ENCODE peak calls at places on chromosomes 3 and 15, in five cellular contexts. Z is Panc1, I is stomach, A is breast epithelium, G is transverse colon. P is an unnamed sample. For H3K4me1, the result is how much of the 10 kb centered on the place peaks cover.

GRCh38 chr15:58952751-58953150 is 19.3 kb upstream of the SLTM start:
- DNase-seq in Z (no peak), I (no peak), A (no peak), G (no peak), P (no peak)

GRCh38 chr3:61783993-61784718 is 222.8 kb downstream of the PTPRG start:
- DNase-seq in Z (no peak), I (no peak), A (no peak), G (no peak), P (no peak)

GRCh38 chr3:115553796-115554495 is 69.4 kb upstream of the GAP43 start:
- DNase-seq in Z (no peak), I (no peak), A (no peak), G (no peak), P (no peak)

GRCh38 chr3:169664034-169664820 is 715 bp upstream of the MECOM start:
- DNase-seq in Z (no peak), I (peak), A (no peak), G (peak), P (no peak)

GRCh38 chr15:90174140-90174891 is 26.8 kb upstream of the SEMA4B start:
- DNase-seq in Z (no peak), I (peak), A (peak), G (peak), P (peak)

GRCh38 chr3:188288153-188288552 is 134.2 kb downstream of the LPP start:
- DNase-seq in Z (no peak), I (no peak), A (no peak), G (no peak), P (no peak)

GRCh38 chr15:42069496-42070275 is 24.7 kb downstream of the PLA2G4D start:
- DNase-seq in Z (no peak), I (peak), A (no peak), G (no peak), P (no peak)

GRCh38 chr3:161274691-161275298 is 53.7 kb downstream of the NMD3 start:
- DNase-seq in Z (no peak), I (no peak), A (no peak), G (peak), P (no peak)

GRCh38 chr15:89096664-89097063 is 8.4 kb downstream of the ABHD2 start:
- DNase-seq in Z (no peak), I (peak), A (no peak), G (no peak), P (no peak)

GRCh38 chr3:43291546-43291945 is 5.2 kb downstream of the SNRK start:
- DNase-seq in Z (no peak), I (no peak), A (no peak), G (no peak), P (no peak)

GRCh38 chr15:59571606-59572005 is 40.0 kb upstream of the GCNT3 start:
- DNase-seq in Z (no peak), I (no peak), A (no peak), G (no peak), P (no peak)

GRCh38 chr3:66475386-66476020 is 25.3 kb downstream of the LRIG1 start:
- DNase-seq in Z (no peak), I (no peak), A (no peak), G (no peak), P (peak)

GRCh38 chr3:150798122-150798618 is 35.2 kb upstream of the SIAH2 start:
- DNase-seq in Z (no peak), I (peak), A (no peak), G (peak), P (peak)

GRCh38 chr15:29104566-29104880 is 165.1 kb downstream of the NSMCE3 start:
- DNase-seq in Z (no peak), I (no peak), A (no peak), G (no peak), P (no peak)

GRCh38 chr3:47583320-47584075 is 4.8 kb upstream of the CSPG5 start:
- DNase-seq in Z (no peak), I (no peak), A (no peak), G (no peak), P (no peak)

GRCh38 chr3:135513106-135514063 is 452.1 kb upstream of the PPP2R3A start:
- DNase-seq in Z (no peak), I (no peak), A (no peak), G (no peak), P (no peak)

GRCh38 chr15:43126358-43126757 is 7.0 kb upstream of the TMEM62 start:
- DNase-seq in Z (no peak), I (no peak), A (no peak), G (peak), P (no peak)

GRCh38 chr15:82611348-82611747 is 35.8 kb downstream of the CPEB1 start:
- DNase-seq in Z (no peak), I (no peak), A (no peak), G (no peak), P (no peak)

GRCh38 chr3:105353485-105354161 is 13.1 kb upstream of the ALCAM start:
- DNase-seq in Z (no peak), I (no peak), A (no peak), G (no peak), P (no peak)

GRCh38 chr3:72538070-72538745 is 310.0 kb downstream of the SHQ1 start:
- DNase-seq in Z (no peak), I (no peak), A (no peak), G (no peak), P (no peak)

GRCh38 chr3:68135145-68135544 is 480.7 kb upstream of the SUCLG2 start:
- DNase-seq in Z (no peak), I (no peak), A (no peak), G (no peak), P (no peak)

GRCh38 chr3:178434206-178434805 is 101.9 kb upstream of the KCNMB2 start:
- DNase-seq in Z (no peak), I (no peak), A (no peak), G (no peak), P (no peak)

GRCh38 chr3:67075295-67075694 is 77.2 kb downstream of the KBTBD8 start:
- DNase-seq in Z (no peak), I (no peak), A (no peak), G (no peak), P (no peak)

GRCh38 chr15:60390931-60391501 is 6.8 kb downstream of the ANXA2 start:
- DNase-seq in Z (no peak), I (peak), A (peak), G (peak), P (no peak)

GRCh38 chr3:124207873-124208473 is 216.0 kb upstream of the ROPN1 start:
- DNase-seq in Z (no peak), I (no peak), A (no peak), G (no peak), P (no peak)

GRCh38 chr3:124207077-124207476 is 215.2 kb upstream of the ROPN1 start:
- DNase-seq in Z (no peak), I (no peak), A (no peak), G (no peak), P (no peak)

GRCh38 chr3:124213641-124214040 is 221.7 kb upstream of the ROPN1 start:
- DNase-seq in Z (no peak), I (no peak), A (no peak), G (no peak), P (no peak)

GRCh38 chr3:124206225-124206624 is 214.3 kb upstream of the ROPN1 start:
- DNase-seq in Z (no peak), I (no peak), A (no peak), G (no peak), P (no peak)

DNA sequence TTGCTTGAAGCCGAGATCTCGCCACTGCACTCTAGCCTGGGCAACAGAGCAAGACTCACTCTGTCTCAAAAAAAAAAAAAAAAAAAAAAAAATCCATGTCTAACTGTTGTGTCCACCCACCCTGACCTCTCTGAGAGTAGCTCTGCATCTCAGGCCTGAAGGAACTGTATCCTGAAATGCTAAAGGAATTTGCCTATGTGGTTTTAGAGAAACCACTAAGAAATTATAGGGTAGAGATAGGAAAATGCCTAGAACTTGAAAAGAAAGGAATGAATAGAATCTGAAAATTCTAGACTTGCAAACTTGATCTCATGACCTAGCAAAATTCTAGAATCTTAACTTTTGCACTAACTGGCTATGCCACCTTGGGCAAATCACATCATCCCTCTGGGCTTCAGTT is 217.5 kb upstream of the ROPN1 start:
- DNase-seq in Z (no peak), I (no peak), A (no peak), G (no peak), P (no peak)
- TF ChIP-seq POLR2AphosphoS5 in Z (no peak), I (no peak), A (no peak), G (no peak), P (no peak)

GRCh38 chr3:152390647-152391046 is 121.9 kb downstream of the MBNL1 start:
- DNase-seq in Z (no peak), I (no peak), A (no peak), G (no peak), P (no peak)
- H3K4me1 ChIP-seq in Z (under half), I (under half), A (under half), G (under half), P (under half)

DNA sequence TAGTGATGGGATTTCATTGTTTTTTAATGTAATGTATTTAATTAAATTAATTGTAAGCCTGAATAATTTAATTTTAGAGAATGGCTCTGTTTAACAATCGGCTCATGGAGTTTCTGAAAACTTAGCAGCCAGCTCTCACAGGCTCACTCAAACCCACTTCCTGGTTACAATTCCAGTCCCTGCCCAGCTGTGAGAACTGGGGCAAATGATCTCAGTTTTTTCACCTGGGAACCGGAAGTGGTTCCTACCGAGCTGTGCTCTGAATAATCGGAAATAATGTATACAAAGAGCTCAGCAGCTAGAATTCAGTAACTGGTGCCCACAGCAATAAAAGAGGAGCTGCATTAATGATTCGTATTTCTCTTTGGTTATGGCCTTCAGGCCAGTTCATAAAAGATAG is 244.3 kb upstream of the MCTP2 start:
- DNase-seq in Z (no peak), I (no peak), A (no peak), G (no peak), P (no peak)
- H3K4me3 ChIP-seq in Z (no peak), I (no peak), A (no peak), G (no peak), P (no peak)

GRCh38 chr15:56327721-56328502 is 37.3 kb upstream of the TEX9 start:
- DNase-seq in Z (no peak), I (peak), A (peak), G (no peak), P (no peak)
- TF ChIP-seq POLR2AphosphoS5 in Z (no peak), I (no peak), A (no peak), G (no peak), P (no peak)

GRCh38 chr15:101122806-101123205 is 129.0 kb downstream of the CHSY1 start:
- DNase-seq in Z (no peak), I (no peak), A (no peak), G (no peak), P (no peak)

GRCh38 chr15:101126618-101127502 is 125.0 kb downstream of the CHSY1 start:
- DNase-seq in Z (no peak), I (no peak), A (no peak), G (no peak), P (no peak)

GRCh38 chr15:101127503-101128076 is 124.3 kb downstream of the CHSY1 start:
- DNase-seq in Z (no peak), I (peak), A (peak), G (peak), P (peak)

GRCh38 chr15:101123222-101123910 is 128.5 kb downstream of the CHSY1 start:
- DNase-seq in Z (no peak), I (no peak), A (no peak), G (no peak), P (no peak)

DNA sequence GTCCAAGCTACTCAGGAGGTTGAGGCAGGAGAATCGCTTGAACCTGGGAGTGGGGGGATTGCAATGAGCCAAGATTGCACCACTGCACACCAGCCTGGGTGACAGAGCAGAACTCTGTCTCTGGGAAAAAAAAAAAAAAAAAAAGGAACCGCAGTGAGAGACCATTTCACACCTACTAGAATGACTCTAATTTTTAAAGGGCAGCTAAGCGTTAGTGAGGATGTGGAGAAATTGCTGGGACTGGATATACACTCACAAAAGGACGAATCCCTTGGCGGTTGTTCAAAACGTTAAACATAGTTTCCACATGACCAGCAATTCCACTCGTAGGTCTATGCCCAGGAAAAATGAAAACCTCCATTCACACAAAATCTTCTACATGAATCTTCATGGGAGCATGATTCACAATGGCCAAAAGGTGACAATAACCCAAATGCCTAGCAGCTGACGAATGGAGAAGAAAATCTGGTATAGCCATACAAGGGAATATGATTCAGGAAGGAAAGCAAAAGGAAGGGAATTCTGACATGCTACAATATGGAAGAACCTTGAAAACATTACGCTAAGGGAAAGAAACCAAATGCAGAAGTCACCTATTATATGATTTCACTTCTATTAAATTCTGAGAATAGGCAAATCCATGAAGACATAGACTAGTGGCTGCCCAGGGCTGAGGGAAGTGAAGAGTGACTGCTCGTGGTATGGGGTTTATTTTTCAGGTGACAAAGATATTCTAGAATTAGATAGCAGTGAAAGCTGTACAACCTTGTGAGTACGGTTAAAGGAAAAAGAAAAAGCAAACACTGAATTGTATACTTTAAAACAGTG is 126.9 kb downstream of the CHSY1 start:
- DNase-seq in Z (no peak), I (no peak), A (no peak), G (no peak), P (no peak)
- H3K4me1 ChIP-seq in Z (under half), I (under half), A (under half), G (under half), P (under half)

GRCh38 chr3:38027466-38028465 is 1.7 kb downstream of the PLCD1 start:
- DNase-seq in Z (no peak), I (no peak), A (no peak), G (peak), P (no peak)
- H3K4me3 ChIP-seq in Z (no peak), I (no peak), A (peak), G (no peak), P (no peak)

DNA sequence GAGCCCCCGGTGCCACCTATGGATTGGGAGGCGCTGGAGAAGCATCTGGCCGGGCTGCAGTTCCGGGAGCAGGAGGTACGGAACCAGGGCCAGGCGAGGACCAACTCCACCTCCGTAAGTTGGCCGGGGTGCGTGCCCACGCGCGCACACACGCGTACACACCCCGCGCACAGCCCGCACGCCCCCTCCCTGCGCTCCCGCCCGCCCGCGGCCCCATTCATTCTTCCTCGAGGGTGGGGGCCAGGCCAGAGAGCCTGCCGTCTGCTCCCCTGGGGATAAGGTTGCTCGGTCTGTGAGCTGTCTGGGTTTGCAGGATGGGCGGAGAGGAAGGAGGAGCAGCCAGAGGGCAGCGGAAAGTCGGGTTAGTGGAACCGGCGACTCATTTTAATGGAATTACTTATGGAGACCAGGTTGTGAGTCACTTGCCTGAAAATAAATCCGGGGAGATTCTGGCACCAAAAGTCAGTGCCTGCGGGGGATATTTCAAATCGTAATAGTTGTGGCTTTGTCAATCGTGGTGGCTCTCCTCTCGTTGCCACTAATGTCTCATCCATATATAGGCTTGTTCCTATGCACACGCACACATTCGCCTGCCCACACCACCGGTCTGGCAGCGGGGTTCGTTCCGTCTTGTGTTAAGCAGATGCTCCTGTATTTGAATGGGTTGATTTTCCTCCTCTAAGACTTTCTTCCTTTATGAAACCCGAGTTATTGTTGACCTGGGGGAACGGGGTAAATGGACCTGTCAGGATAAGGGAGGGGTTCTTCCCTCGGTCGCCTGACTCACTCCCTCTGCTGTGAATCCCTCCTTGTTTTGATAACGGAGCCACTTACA is 223.4 kb upstream of the IL12A start:
- DNase-seq in Z (peak), I (peak), A (peak), G (peak), P (peak)
- TF ChIP-seq POLR2AphosphoS5 in Z (no peak), I (peak), A (peak), G (peak), P (peak)

GRCh38 chr15:78057803-78058202 is 19.7 kb downstream of the TBC1D2B start:
- DNase-seq in Z (no peak), I (no peak), A (no peak), G (no peak), P (no peak)

GRCh38 chr15:78056714-78057269 is 20.7 kb downstream of the TBC1D2B start:
- DNase-seq in Z (no peak), I (peak), A (no peak), G (no peak), P (no peak)

GRCh38 chr15:78054518-78054917 is 23.0 kb downstream of the TBC1D2B start:
- DNase-seq in Z (no peak), I (no peak), A (no peak), G (no peak), P (no peak)

GRCh38 chr15:78054971-78055370 is 22.5 kb downstream of the TBC1D2B start:
- DNase-seq in Z (no peak), I (no peak), A (no peak), G (no peak), P (no peak)

GRCh38 chr15:78055923-78056713 is 21.4 kb downstream of the TBC1D2B start:
- DNase-seq in Z (no peak), I (no peak), A (no peak), G (peak), P (no peak)
- H3K4me1 ChIP-seq in Z (half or more), I (half or more), A (under half), G (half or more), P (under half)

GRCh38 chr3:159170436-159171003 is 368.7 kb downstream of the MFSD1 start:
- DNase-seq in Z (no peak), I (no peak), A (no peak), G (no peak), P (no peak)

GRCh38 chr3:159171333-159171732 is 369.5 kb downstream of the MFSD1 start:
- DNase-seq in Z (no peak), I (no peak), A (no peak), G (no peak), P (no peak)

GRCh38 chr3:159168788-159169187 is 366.9 kb downstream of the MFSD1 start:
- DNase-seq in Z (no peak), I (no peak), A (no peak), G (no peak), P (no peak)

GRCh38 chr3:159172473-159172872 is 370.6 kb downstream of the MFSD1 start:
- DNase-seq in Z (no peak), I (no peak), A (no peak), G (no peak), P (no peak)

DNA sequence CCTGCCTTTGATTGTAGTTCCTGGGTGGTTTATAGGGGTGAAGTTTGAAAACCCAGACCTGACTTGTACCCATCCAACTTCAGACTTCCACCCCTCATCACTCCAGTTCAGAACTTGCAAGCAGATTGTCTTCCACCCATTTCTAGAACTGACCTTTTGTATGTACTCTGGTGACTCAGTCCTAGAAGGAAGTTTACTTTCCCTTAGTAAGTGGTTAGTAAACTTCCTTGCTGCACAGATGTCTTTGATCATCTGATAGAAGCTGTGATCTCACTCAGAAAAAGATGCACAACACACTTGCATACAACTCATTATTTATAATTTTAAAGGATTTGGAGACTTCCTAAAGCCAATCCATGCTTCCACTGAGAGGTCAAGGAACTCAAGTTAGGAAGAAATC is 368.0 kb downstream of the MFSD1 start:
- DNase-seq in Z (peak), I (no peak), A (no peak), G (no peak), P (no peak)
- H3K4me3 ChIP-seq in Z (no peak), I (no peak), A (no peak), G (no peak), P (no peak)

GRCh38 chr3:21105784-21106183 is 645.2 kb downstream of the ZNF385D start:
- DNase-seq in Z (no peak), I (no peak), A (no peak), G (no peak), P (no peak)

GRCh38 chr3:21109056-21109455 is 642.0 kb downstream of the ZNF385D start:
- DNase-seq in Z (no peak), I (no peak), A (no peak), G (no peak), P (no peak)
- TF ChIP-seq POLR2AphosphoS5 in Z (no peak), I (no peak), A (no peak), G (no peak), P (no peak)

P was measured in prostate gland.